ENCODE peak calls at places on chromosomes 2 and 18, in five cellular contexts. V, N, L, S and R are unnamed samples.

GRCh38 chr2:50491541-50492114 is 540.3 kb downstream of the NRXN1 start:
- DNase-seq in V (peak; percentile 15), N (peak; percentile 11), L (no peak), S (no peak), R (no peak)

GRCh38 chr2:78754930-78755329 is 270.6 kb upstream of the REG3G start:
- DNase-seq in V (no peak), N (no peak), L (no peak), S (no peak), R (no peak)

GRCh38 chr18:6441201-6441600 is 26.5 kb upstream of the L3MBTL4 start:
- DNase-seq in V (no peak), N (no peak), L (no peak), S (no peak), R (no peak)

GRCh38 chr2:47088371-47089082 is 66.6 kb downstream of the STPG4 start:
- DNase-seq in V (no peak), N (peak; percentile 49), L (no peak), S (no peak), R (no peak)

GRCh38 chr2:240421396-240421795 is 14.1 kb upstream of the GPC1 start:
- DNase-seq in V (no peak), N (no peak), L (peak; percentile 33), S (no peak), R (no peak)

GRCh38 chr2:219457784-219458369 is 23.2 kb downstream of the SPEG start:
- DNase-seq in V (no peak), N (peak; percentile 33), L (no peak), S (no peak), R (no peak)

GRCh38 chr18:59718108-59719057 is 21.2 kb upstream of the CCBE1 start:
- DNase-seq in V (peak; percentile 49), N (no peak), L (no peak), S (no peak), R (no peak)

GRCh38 chr2:233408366-233409285 is 54.3 kb downstream of the DGKD start:
- DNase-seq in V (no peak), N (no peak), L (no peak), S (peak; percentile 63), R (no peak)

GRCh38 chr2:222315443-222316121 is 16.8 kb upstream of the PAX3 start:
- DNase-seq in V (no peak), N (no peak), L (no peak), S (no peak), R (no peak)

GRCh38 chr2:62928015-62928414 is 122.6 kb upstream of the OTX1 start:
- DNase-seq in V (no peak), N (no peak), L (no peak), S (no peak), R (no peak)

GRCh38 chr2:203590496-203590895 is 55.4 kb upstream of the RAPH1 start:
- DNase-seq in V (no peak), N (no peak), L (no peak), S (no peak), R (no peak)

GRCh38 chr2:241611062-241611461 is 25.9 kb downstream of the THAP4 start:
- DNase-seq in V (no peak), N (no peak), L (no peak), S (no peak), R (no peak)

GRCh38 chr2:48530033-48530804 is at the start of gene STON1:
- DNase-seq in V (peak; percentile 32), N (peak; percentile 80), L (peak; percentile 88), S (peak; percentile 30), R (peak; percentile 74)

GRCh38 chr2:241810304-241811208 is 1.6 kb downstream of the NEU4 start:
- DNase-seq in V (no peak), N (no peak), L (peak; percentile 59), S (no peak), R (peak; percentile 16)

GRCh38 chr2:199747427-199747826 is 103.6 kb downstream of the FTCDNL1 start:
- DNase-seq in V (no peak), N (no peak), L (no peak), S (no peak), R (no peak)

GRCh38 chr2:144325086-144325485 is 194.8 kb downstream of the ZEB2 start:
- DNase-seq in V (no peak), N (no peak), L (no peak), S (no peak), R (no peak)

GRCh38 chr18:8812631-8813030 is 107.3 kb downstream of the MTCL1 start:
- DNase-seq in V (no peak), N (no peak), L (no peak), S (no peak), R (no peak)

DNA sequence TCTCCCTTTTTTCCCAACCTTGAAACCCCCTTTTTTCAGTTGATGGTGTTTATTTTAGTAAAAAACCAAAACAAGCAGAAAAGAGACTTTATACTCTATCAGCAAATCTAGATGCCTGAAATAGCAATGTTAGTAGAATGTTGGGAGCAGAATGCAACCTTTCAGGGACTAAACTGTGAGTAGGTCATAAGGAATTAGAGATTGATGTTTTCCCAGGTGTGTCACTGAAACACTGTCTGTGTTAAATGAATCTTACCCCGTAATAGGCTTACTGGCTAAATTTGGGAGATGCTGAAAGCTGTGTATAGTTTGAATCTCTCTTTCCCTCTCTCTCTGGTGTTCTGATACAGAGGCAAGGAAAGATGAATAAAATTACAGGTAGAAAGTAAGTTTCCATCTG is 43.8 kb downstream of the AGFG1 start:
- DNase-seq in V (no peak), N (no peak), L (no peak), S (no peak), R (no peak)
- H3K4me1 ChIP-seq in V (peaks cover 98% of the 10 kb centered on the region), N (no peaks in the 10 kb centered on the region), L (peaks cover 64% of the 10 kb centered on the region), S (peaks cover 26% of the 10 kb centered on the region), R (peaks cover 13% of the 10 kb centered on the region)

DNA sequence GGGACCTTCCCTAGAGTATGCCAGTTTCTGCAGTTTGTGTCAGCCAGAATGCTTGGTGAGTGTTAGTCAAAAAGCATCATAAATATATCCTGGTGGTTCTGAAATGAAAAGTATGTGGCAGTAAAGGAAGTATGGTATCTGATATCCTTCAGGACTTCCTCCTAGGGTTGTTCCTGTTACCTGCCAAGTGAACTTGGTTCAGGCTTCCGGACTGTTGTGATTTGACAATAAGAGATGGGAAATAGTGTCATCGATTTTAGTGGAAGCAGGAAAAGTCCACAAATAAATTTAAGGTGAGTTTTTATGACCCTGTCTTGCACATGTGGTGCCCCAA is 2.0 kb downstream of the TANC1 start:
- DNase-seq in V (no peak), N (no peak), L (no peak), S (no peak), R (no peak)
- H3K27ac ChIP-seq in V (peak overlapping the region; percentile 92), N (no peak overlapping the region), L (peak overlapping the region; percentile 89), S (peak overlapping the region; percentile 91), R (peak overlapping the region; percentile 94)

GRCh38 chr18:26458526-26459232 is 89.7 kb downstream of the KCTD1 start:
- DNase-seq in V (no peak), N (no peak), L (no peak), S (no peak), R (no peak)
- TF ChIP-seq EP300 in V (no peak), N (no peak), L (no peak), S (no peak), R (no peak)

GRCh38 chr18:47387864-47388263 is 136.4 kb upstream of the SKOR2 start:
- DNase-seq in V (no peak), N (no peak), L (no peak), S (no peak), R (no peak)
- H3K4me1 ChIP-seq in V (no peaks in the 10 kb centered on the region), N (no peaks in the 10 kb centered on the region), L (no peaks in the 10 kb centered on the region), S (no peaks in the 10 kb centered on the region), R (no peaks in the 10 kb centered on the region)

GRCh38 chr2:132798334-132798733 is 128.3 kb upstream of the LYPD1 start:
- DNase-seq in V (no peak), N (no peak), L (no peak), S (no peak), R (no peak)

DNA sequence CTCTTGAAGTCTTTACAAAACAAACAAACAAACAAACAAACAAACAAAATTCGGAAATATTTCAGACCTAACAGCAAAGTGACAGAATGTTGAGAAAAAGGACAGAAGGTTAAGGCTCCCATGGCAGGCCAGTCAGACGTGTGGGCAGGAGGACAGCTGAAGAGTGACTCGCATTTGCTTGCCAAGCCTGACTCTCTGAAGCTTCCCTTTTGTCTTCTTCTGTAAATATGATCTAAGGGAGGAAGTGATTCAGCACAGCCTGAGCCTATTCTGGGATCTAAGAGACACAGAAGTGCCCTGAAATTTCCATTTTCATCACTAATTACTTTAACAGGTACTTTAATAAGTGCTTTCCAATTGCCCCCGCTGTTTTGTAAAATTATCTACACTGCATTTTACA is 134.0 kb upstream of the LYPD1 start:
- DNase-seq in V (no peak), N (no peak), L (no peak), S (no peak), R (no peak)
- H3K27ac ChIP-seq in V (peak overlapping the region; percentile 62), N (no peak overlapping the region), L (no peak overlapping the region), S (no peak overlapping the region), R (no peak overlapping the region)